ENCODE peak calls at places on chromosomes 2 and 18, in four cellular contexts. X, W, F and E are unnamed samples.

GRCh38 chr2:109376796-109377495 is 236.8 kb downstream of the SEPTIN10 start:
- DNase-seq in X (no peak), W (no peak), F (no peak), E (no peak)

GRCh38 chr2:17688600-17688999 is 65.0 kb downstream of the SMC6 start:
- DNase-seq in X (no peak), W (no peak), F (no peak), E (no peak)

GRCh38 chr2:237240252-237240651 is 154.6 kb downstream of the COPS8 start:
- DNase-seq in X (no peak), W (no peak), F (no peak), E (no peak)

GRCh38 chr2:30866974-30867373 is 59.7 kb upstream of the CAPN13 start:
- DNase-seq in X (no peak), W (no peak), F (peak; percentile 35), E (no peak)

GRCh38 chr18:54517521-54517920 is 73.5 kb upstream of the DYNAP start:
- DNase-seq in X (no peak), W (no peak), F (no peak), E (no peak)

GRCh38 chr2:42128731-42129486 is 40.2 kb upstream of the EML4 start:
- DNase-seq in X (no peak), W (peak; percentile 44), F (peak; percentile 58), E (no peak)

GRCh38 chr2:28545590-28546195 is 49.8 kb downstream of the PLB1 start:
- DNase-seq in X (no peak), W (no peak), F (no peak), E (no peak)

GRCh38 chr18:77114564-77115391 is 17.8 kb downstream of the MBP start:
- DNase-seq in X (peak; percentile 88), W (peak; percentile 82), F (no peak), E (no peak)

GRCh38 chr18:74857901-74858300 is 260.2 kb downstream of the ZNF407 start:
- DNase-seq in X (no peak), W (no peak), F (no peak), E (no peak)

GRCh38 chr2:101502095-101502494 is 27.2 kb upstream of the RFX8 start:
- DNase-seq in X (no peak), W (no peak), F (no peak), E (no peak)

GRCh38 chr2:218434456-218434855 is 15.5 kb downstream of the VIL1 start:
- DNase-seq in X (no peak), W (no peak), F (no peak), E (no peak)

GRCh38 chr2:176152350-176153181 is 1.2 kb downstream of the HOXD4 start:
- DNase-seq in X (no peak), W (no peak), F (no peak), E (no peak)

GRCh38 chr2:149364839-149365238 is 34.5 kb downstream of the LYPD6 start:
- DNase-seq in X (no peak), W (no peak), F (no peak), E (no peak)

GRCh38 chr2:100137877-100138570 is 4.4 kb downstream of the AFF3 start:
- DNase-seq in X (no peak), W (no peak), F (no peak), E (no peak)

GRCh38 chr2:16612490-16612889 is 53.1 kb downstream of the CYRIA start:
- DNase-seq in X (no peak), W (no peak), F (no peak), E (no peak)

GRCh38 chr18:79791141-79791972 is 6.4 kb upstream of the KCNG2 start:
- DNase-seq in X (peak; percentile 72), W (no peak), F (no peak), E (no peak)

GRCh38 chr2:163748420-163748819 is 12.6 kb upstream of the FIGN start:
- DNase-seq in X (no peak), W (no peak), F (no peak), E (no peak)

GRCh38 chr18:25650201-25650941 is 298.4 kb upstream of the ZNF521 start:
- DNase-seq in X (no peak), W (peak; percentile 55), F (no peak), E (no peak)

GRCh38 chr18:2686349-2686968 is 30.9 kb downstream of the SMCHD1 start:
- DNase-seq in X (no peak), W (no peak), F (peak; percentile 38), E (no peak)

GRCh38 chr2:236969767-236970655 is 115.7 kb upstream of the COPS8 start:
- DNase-seq in X (no peak), W (no peak), F (no peak), E (no peak)

GRCh38 chr18:2657788-2658458 is 2.4 kb downstream of the SMCHD1 start:
- DNase-seq in X (peak; percentile 81), W (peak; percentile 87), F (peak; percentile 66), E (no peak)

GRCh38 chr18:35047697-35048292 is 6.6 kb downstream of the MAPRE2 start:
- DNase-seq in X (no peak), W (no peak), F (no peak), E (no peak)

GRCh38 chr2:9752441-9753275 is 90.6 kb upstream of the TAF1B start:
- DNase-seq in X (no peak), W (no peak), F (no peak), E (no peak)

GRCh38 chr2:215900203-215900611 is 113.1 kb downstream of the MREG start:
- DNase-seq in X (peak; percentile 33), W (no peak), F (no peak), E (no peak)

GRCh38 chr2:217099561-217099960 is 239.7 kb upstream of the TNP1 start:
- DNase-seq in X (no peak), W (no peak), F (no peak), E (no peak)

GRCh38 chr2:42150159-42150558 is 19.0 kb upstream of the EML4 start:
- DNase-seq in X (no peak), W (no peak), F (no peak), E (no peak)

GRCh38 chr2:100819365-100820345 is at the start of gene NPAS2:
- DNase-seq in X (peak; percentile 78), W (peak; percentile 46), F (no peak), E (no peak)

GRCh38 chr2:24258718-24259117 is 83.9 kb downstream of the FAM228A start:
- DNase-seq in X (no peak), W (peak; percentile 55), F (no peak), E (no peak)

GRCh38 chr2:10931710-10932255 is 20.0 kb downstream of the KCNF1 start:
- DNase-seq in X (no peak), W (peak; percentile 7), F (no peak), E (no peak)

GRCh38 chr18:76557026-76557575 is 62.1 kb upstream of the ZNF516 start:
- DNase-seq in X (no peak), W (no peak), F (no peak), E (no peak)

GRCh38 chr2:20411361-20411894 is 35.4 kb upstream of the RHOB start:
- DNase-seq in X (peak; percentile 82), W (peak; percentile 83), F (peak; percentile 73), E (no peak)

GRCh38 chr2:233691443-233692433 is 952 bp upstream of the UGT1A6 start:
- DNase-seq in X (no peak), W (no peak), F (no peak), E (no peak)

GRCh38 chr2:217340899-217341298 is 481.0 kb upstream of the TNP1 start:
- DNase-seq in X (no peak), W (no peak), F (no peak), E (no peak)

GRCh38 chr2:10584843-10585475 is 104.8 kb downstream of the NOL10 start:
- DNase-seq in X (peak; percentile 64), W (no peak), F (no peak), E (no peak)

GRCh38 chr2:39437522-39438296 is 624 bp upstream of the MAP4K3 start:
- DNase-seq in X (peak; percentile 63), W (peak; percentile 47), F (peak; percentile 60), E (no peak)

GRCh38 chr2:122031544-122032263 is 276.3 kb downstream of the TSN start:
- DNase-seq in X (no peak), W (no peak), F (no peak), E (peak; percentile 1)

GRCh38 chr2:137942785-137943034 is 21.6 kb upstream of the HNMT start:
- DNase-seq in X (no peak), W (no peak), F (no peak), E (no peak)

DNA sequence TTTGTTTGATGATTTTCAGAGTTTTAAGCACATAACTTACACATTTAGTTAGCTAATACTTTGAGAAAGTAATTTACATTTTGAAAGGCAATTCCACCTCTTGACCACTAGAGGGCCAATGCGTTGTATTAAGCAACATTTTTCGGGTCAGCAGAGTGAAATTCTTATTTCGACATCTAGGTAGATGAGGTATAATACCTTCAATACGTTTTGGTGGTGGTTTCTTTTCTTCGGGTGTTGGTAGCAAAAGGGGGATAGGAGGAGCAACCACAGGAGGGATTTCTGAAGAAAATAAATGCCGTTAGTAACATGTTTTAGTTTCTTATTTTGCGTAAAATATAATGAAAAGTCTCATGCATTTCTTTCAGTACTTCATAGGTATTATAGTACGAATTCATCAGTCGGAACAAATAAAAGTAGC is 106.3 kb downstream of the TTN start:
- DNase-seq in X (peak; percentile 14), W (peak; percentile 19), F (peak; percentile 36), E (no peak)
- H2AFZ ChIP-seq in X (no peak overlapping the region), W (no peak overlapping the region), F (no peak overlapping the region), E (no peak overlapping the region)

DNA sequence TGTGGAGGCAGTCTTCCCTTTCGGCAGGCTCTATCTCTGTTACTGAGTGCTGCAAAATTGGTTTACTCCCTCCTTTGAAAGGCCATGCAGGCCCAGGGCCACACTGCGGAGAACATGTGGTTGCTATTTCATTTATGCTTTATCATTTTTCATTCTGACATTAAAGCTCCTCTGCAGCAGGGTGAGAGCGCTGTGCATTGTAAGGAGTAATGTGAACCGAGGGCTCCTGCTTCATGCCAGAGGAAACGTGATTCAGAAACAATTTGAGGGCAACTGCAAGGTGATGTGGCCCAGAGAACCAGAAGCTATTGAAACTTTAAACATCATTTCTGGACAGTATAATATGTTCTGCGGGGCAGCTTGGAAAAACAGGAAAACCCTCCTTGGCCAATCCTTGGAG is 341.6 kb upstream of the NT5C1B start:
- DNase-seq in X (no peak), W (no peak), F (no peak), E (no peak)
- H2AFZ ChIP-seq in X (no peak overlapping the region), W (no peak overlapping the region), F (no peak overlapping the region), E (no peak overlapping the region)

GRCh38 chr2:230412369-230412706 is 3.7 kb upstream of the SP100 start:
- DNase-seq in X (no peak), W (no peak), F (no peak), E (no peak)

GRCh38 chr2:230414302-230414701 is 1.7 kb upstream of the SP100 start:
- DNase-seq in X (no peak), W (no peak), F (no peak), E (no peak)

GRCh38 chr2:230413465-230413864 is 2.5 kb upstream of the SP100 start:
- DNase-seq in X (no peak), W (no peak), F (no peak), E (peak; percentile 53)

GRCh38 chr2:230411484-230412368 is 4.3 kb upstream of the SP100 start:
- DNase-seq in X (peak; percentile 78), W (peak; percentile 69), F (peak; percentile 63), E (no peak)

GRCh38 chr2:230412846-230413245 is 3.2 kb upstream of the SP100 start:
- DNase-seq in X (no peak), W (no peak), F (no peak), E (no peak)
- H2AFZ ChIP-seq in X (no peak overlapping the region), W (no peak overlapping the region), F (no peak overlapping the region), E (no peak overlapping the region)

GRCh38 chr18:58266291-58266690 is 222.3 kb downstream of the NEDD4L start:
- DNase-seq in X (no peak), W (no peak), F (no peak), E (no peak)

GRCh38 chr18:58263733-58264469 is 219.9 kb downstream of the NEDD4L start:
- DNase-seq in X (no peak), W (no peak), F (no peak), E (no peak)

GRCh38 chr18:58264846-58265245 is 220.8 kb downstream of the NEDD4L start:
- DNase-seq in X (no peak), W (no peak), F (no peak), E (no peak)

GRCh38 chr18:58263055-58263732 is 219.2 kb downstream of the NEDD4L start:
- DNase-seq in X (peak; percentile 58), W (peak; percentile 86), F (no peak), E (no peak)

GRCh38 chr18:58262581-58262980 is 218.6 kb downstream of the NEDD4L start:
- DNase-seq in X (no peak), W (no peak), F (no peak), E (no peak)
- H2AFZ ChIP-seq in X (no peak overlapping the region), W (peak overlapping the region; percentile 73), F (no peak overlapping the region), E (peak overlapping the region; percentile 7)